ENCODE peak calls at places on chromosomes 2 and 18, in six cellular contexts. One of them, this sample, is unnamed.

GRCh38 chr2:151562398-151562797 is 152.7 kb downstream of the RIF1 start:
- DNase-seq in Peyer's patch: no peak
- DNase-seq in cardiac muscle cell: no peak
- DNase-seq in fibroblast of the aortic adventitia: no peak
- DNase-seq in heart left ventricle: no peak
- DNase-seq in fibroblast of lung: no peak
- DNase-seq in this sample: no peak

GRCh38 chr2:238462782-238463396 is 36.2 kb downstream of the ASB1 start:
- DNase-seq in heart left ventricle: no peak
- DNase-seq in cardiac muscle cell: peak
- DNase-seq in fibroblast of lung: peak
- DNase-seq in Peyer's patch: no peak
- DNase-seq in fibroblast of the aortic adventitia: peak
- DNase-seq in this sample: peak

GRCh38 chr2:157596992-157597681 is 31.5 kb downstream of the ACVR1C start:
- DNase-seq in fibroblast of lung: peak
- DNase-seq in fibroblast of the aortic adventitia: peak
- DNase-seq in Peyer's patch: peak
- DNase-seq in cardiac muscle cell: peak
- DNase-seq in heart left ventricle: no peak
- DNase-seq in this sample: no peak

GRCh38 chr2:147331790-147332419 is 512.9 kb upstream of the ACVR2A start:
- DNase-seq in fibroblast of lung: peak
- DNase-seq in fibroblast of the aortic adventitia: peak
- DNase-seq in cardiac muscle cell: peak
- DNase-seq in heart left ventricle: no peak
- DNase-seq in Peyer's patch: no peak
- DNase-seq in this sample: peak

GRCh38 chr2:163132850-163133249 is 294.3 kb upstream of the KCNH7 start:
- DNase-seq in heart left ventricle: no peak
- DNase-seq in Peyer's patch: no peak
- DNase-seq in fibroblast of lung: peak
- DNase-seq in fibroblast of the aortic adventitia: peak
- DNase-seq in cardiac muscle cell: peak
- DNase-seq in this sample: no peak

GRCh38 chr2:197433770-197434438 is 924 bp downstream of the SF3B1 start:
- DNase-seq in Peyer's patch: no peak
- DNase-seq in fibroblast of the aortic adventitia: peak
- DNase-seq in heart left ventricle: no peak
- DNase-seq in fibroblast of lung: peak
- DNase-seq in cardiac muscle cell: no peak
- DNase-seq in this sample: no peak

GRCh38 chr18:13376841-13377351 is 158.3 kb downstream of the LDLRAD4 start:
- DNase-seq in cardiac muscle cell: no peak
- DNase-seq in heart left ventricle: no peak
- DNase-seq in fibroblast of the aortic adventitia: no peak
- DNase-seq in Peyer's patch: no peak
- DNase-seq in fibroblast of lung: no peak
- DNase-seq in this sample: no peak

GRCh38 chr2:31606511-31606910 is 25.8 kb upstream of the SRD5A2 start:
- DNase-seq in fibroblast of lung: no peak
- DNase-seq in fibroblast of the aortic adventitia: no peak
- DNase-seq in heart left ventricle: no peak
- DNase-seq in cardiac muscle cell: no peak
- DNase-seq in Peyer's patch: no peak
- DNase-seq in this sample: no peak

GRCh38 chr18:44870631-44871502 is 190.2 kb downstream of the SETBP1 start:
- DNase-seq in fibroblast of lung: no peak
- DNase-seq in heart left ventricle: no peak
- DNase-seq in Peyer's patch: no peak
- DNase-seq in fibroblast of the aortic adventitia: no peak
- DNase-seq in cardiac muscle cell: no peak
- DNase-seq in this sample: no peak

GRCh38 chr2:192195548-192196418 is 1.1 kb upstream of the TMEFF2 start:
- DNase-seq in heart left ventricle: peak
- DNase-seq in cardiac muscle cell: peak
- DNase-seq in fibroblast of the aortic adventitia: peak
- DNase-seq in fibroblast of lung: peak
- DNase-seq in Peyer's patch: peak
- DNase-seq in this sample: no peak

GRCh38 chr18:48802543-48803428 is 148.0 kb downstream of the SMAD7 start:
- DNase-seq in fibroblast of lung: no peak
- DNase-seq in heart left ventricle: peak
- DNase-seq in cardiac muscle cell: no peak
- DNase-seq in Peyer's patch: no peak
- DNase-seq in fibroblast of the aortic adventitia: no peak
- DNase-seq in this sample: no peak

DNA sequence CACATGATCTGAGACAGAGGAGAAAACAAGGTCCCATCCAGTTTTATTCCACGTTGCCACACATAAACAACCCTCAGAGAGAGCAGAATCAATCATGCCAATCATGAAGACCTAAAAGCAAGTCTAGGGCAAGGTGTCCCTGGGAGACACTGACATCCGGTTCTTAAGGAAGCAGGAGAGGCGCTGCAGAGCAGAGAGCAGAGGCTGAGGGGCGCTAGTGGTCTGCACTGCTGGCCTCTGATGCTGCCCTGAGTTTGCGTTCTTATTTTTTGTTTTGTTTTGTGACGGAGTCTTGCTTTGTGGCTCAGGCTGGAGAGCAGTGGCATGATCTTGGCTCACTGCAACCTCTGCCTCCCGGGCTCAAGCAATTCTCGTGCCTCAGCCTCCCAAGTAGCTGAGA is 83.3 kb downstream of the SMIM21 start:
- DNase-seq in fibroblast of lung: no peak
- DNase-seq in cardiac muscle cell: no peak
- DNase-seq in heart left ventricle: no peak
- DNase-seq in Peyer's patch: no peak
- DNase-seq in fibroblast of the aortic adventitia: no peak
- DNase-seq in this sample: no peak
- TF ChIP-seq CTCF in fibroblast of lung: no peak
- TF ChIP-seq CTCF in cardiac muscle cell: no peak
- TF ChIP-seq CTCF in heart left ventricle: no peak
- TF ChIP-seq CTCF in Peyer's patch: no peak
- TF ChIP-seq CTCF in fibroblast of the aortic adventitia: no peak
- TF ChIP-seq CTCF in this sample: no peak

GRCh38 chr2:168802825-168803726 is 639 bp downstream of the NOSTRIN start:
- DNase-seq in Peyer's patch: no peak
- DNase-seq in fibroblast of lung: no peak
- DNase-seq in fibroblast of the aortic adventitia: no peak
- DNase-seq in heart left ventricle: no peak
- DNase-seq in cardiac muscle cell: no peak
- DNase-seq in this sample: no peak

GRCh38 chr2:168801456-168801855 is 981 bp upstream of the NOSTRIN start:
- DNase-seq in Peyer's patch: no peak
- DNase-seq in cardiac muscle cell: no peak
- DNase-seq in fibroblast of lung: no peak
- DNase-seq in heart left ventricle: no peak
- DNase-seq in fibroblast of the aortic adventitia: no peak
- DNase-seq in this sample: no peak

GRCh38 chr2:168805615-168806014 is 3.2 kb downstream of the NOSTRIN start:
- DNase-seq in fibroblast of the aortic adventitia: no peak
- DNase-seq in fibroblast of lung: no peak
- DNase-seq in Peyer's patch: no peak
- DNase-seq in cardiac muscle cell: no peak
- DNase-seq in heart left ventricle: no peak
- DNase-seq in this sample: no peak

GRCh38 chr2:168801961-168802824 is at the start of gene NOSTRIN:
- DNase-seq in fibroblast of lung: peak
- DNase-seq in cardiac muscle cell: peak
- DNase-seq in fibroblast of the aortic adventitia: peak
- DNase-seq in heart left ventricle: peak
- DNase-seq in Peyer's patch: peak
- DNase-seq in this sample: peak

GRCh38 chr2:168804214-168804613 is 1.8 kb downstream of the NOSTRIN start:
- DNase-seq in fibroblast of lung: no peak
- DNase-seq in cardiac muscle cell: no peak
- DNase-seq in Peyer's patch: no peak
- DNase-seq in heart left ventricle: peak
- DNase-seq in fibroblast of the aortic adventitia: no peak
- DNase-seq in this sample: no peak
- H3K4me3 ChIP-seq in fibroblast of lung: no peak
- H3K4me3 ChIP-seq in cardiac muscle cell: no peak
- H3K4me3 ChIP-seq in Peyer's patch: peak
- H3K4me3 ChIP-seq in heart left ventricle: no peak
- H3K4me3 ChIP-seq in fibroblast of the aortic adventitia: no peak
- H3K4me3 ChIP-seq in this sample: no peak

GRCh38 chr18:25047983-25048382 is 304.0 kb downstream of the ZNF521 start:
- DNase-seq in fibroblast of the aortic adventitia: no peak
- DNase-seq in cardiac muscle cell: no peak
- DNase-seq in Peyer's patch: no peak
- DNase-seq in heart left ventricle: no peak
- DNase-seq in fibroblast of lung: no peak
- DNase-seq in this sample: no peak
- TF ChIP-seq CTCF in fibroblast of the aortic adventitia: no peak
- TF ChIP-seq CTCF in cardiac muscle cell: no peak
- TF ChIP-seq CTCF in Peyer's patch: no peak
- TF ChIP-seq CTCF in heart left ventricle: no peak
- TF ChIP-seq CTCF in fibroblast of lung: no peak
- TF ChIP-seq CTCF in this sample: no peak

DNA sequence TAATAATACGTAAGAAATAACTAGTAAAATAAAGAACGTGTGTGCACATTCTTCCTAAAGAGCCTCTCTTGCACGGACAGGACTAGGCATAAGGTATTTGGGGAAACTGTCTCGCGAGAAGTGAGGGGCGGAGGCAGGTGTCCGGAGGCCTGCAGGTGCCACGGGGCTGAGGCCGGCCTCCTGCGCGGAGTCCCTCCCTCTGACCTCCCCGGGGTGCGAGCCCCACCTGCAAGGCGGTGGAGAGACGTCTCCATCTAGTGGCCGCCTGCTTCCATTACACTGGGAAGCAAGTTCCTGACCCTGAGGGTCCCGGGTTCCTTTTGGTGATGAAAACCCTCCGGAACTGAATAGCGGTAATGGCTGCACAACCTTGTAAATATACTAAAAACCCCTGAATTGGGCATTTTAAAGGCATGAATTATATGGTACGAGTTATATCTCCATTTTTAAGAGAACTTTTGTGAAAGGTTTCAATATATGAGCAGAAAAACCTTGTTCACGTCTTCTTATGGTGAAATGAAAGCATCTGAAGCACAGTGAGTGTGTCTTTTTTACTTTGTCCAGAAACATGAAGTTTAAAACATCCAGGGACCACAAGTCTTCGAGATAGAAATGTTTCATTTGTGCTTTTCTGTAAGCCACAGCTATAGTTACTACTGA is 35.5 kb upstream of the CTDP1 start:
- DNase-seq in fibroblast of the aortic adventitia: peak
- DNase-seq in fibroblast of lung: peak
- DNase-seq in Peyer's patch: peak
- DNase-seq in heart left ventricle: peak
- DNase-seq in cardiac muscle cell: peak
- DNase-seq in this sample: peak
- H3K4me3 ChIP-seq in fibroblast of the aortic adventitia: no peak
- H3K4me3 ChIP-seq in fibroblast of lung: no peak
- H3K4me3 ChIP-seq in Peyer's patch: no peak
- H3K4me3 ChIP-seq in heart left ventricle: no peak
- H3K4me3 ChIP-seq in cardiac muscle cell: no peak
- H3K4me3 ChIP-seq in this sample: no peak

DNA sequence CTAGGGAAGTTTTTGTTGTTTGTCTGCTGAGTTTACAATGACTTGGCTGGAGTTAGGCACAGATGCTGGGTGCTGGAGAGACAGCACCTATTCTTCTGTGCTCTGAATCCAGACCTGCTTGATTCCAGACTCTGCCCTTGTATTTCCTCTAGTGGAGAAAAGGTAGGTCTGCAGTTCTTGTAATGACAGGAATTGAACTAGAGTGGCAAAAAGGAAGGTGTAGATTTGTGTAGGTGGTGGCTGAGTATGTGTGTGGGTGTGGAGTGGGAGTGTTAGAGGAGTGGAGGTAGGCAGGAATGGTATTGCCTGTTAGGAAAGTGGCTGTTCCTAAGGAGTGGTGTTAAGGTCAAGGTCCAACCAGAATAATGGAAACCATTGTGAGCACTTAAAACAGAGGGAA is 71.9 kb upstream of the LYPD6 start:
- DNase-seq in Peyer's patch: no peak
- DNase-seq in cardiac muscle cell: no peak
- DNase-seq in heart left ventricle: no peak
- DNase-seq in fibroblast of lung: no peak
- DNase-seq in fibroblast of the aortic adventitia: no peak
- DNase-seq in this sample: no peak
- TF ChIP-seq CTCF in Peyer's patch: no peak
- TF ChIP-seq CTCF in cardiac muscle cell: no peak
- TF ChIP-seq CTCF in heart left ventricle: no peak
- TF ChIP-seq CTCF in fibroblast of lung: no peak
- TF ChIP-seq CTCF in fibroblast of the aortic adventitia: no peak
- TF ChIP-seq CTCF in this sample: no peak

DNA sequence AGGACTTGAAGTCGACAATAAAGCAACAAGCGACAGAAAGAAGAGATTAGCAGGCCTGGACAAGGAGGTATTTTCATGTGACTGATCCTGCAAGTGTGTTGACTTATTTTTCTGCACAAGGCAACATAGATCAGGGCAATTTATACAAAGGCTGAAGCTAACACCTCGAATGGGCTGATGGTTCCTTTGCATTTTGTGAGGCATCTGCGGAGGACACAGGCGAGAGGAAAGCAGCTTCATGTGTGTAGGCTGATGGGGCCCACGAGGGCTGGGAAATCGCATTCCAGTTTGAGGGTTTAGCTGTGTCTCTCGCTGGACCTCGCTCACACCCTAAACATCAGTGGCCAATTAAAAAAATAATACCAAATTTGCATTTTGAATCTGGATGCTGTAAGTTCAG is 382.1 kb downstream of the SOX11 start:
- DNase-seq in fibroblast of the aortic adventitia: no peak
- DNase-seq in fibroblast of lung: no peak
- DNase-seq in heart left ventricle: no peak
- DNase-seq in Peyer's patch: no peak
- DNase-seq in cardiac muscle cell: no peak
- DNase-seq in this sample: no peak
- H3K4me3 ChIP-seq in fibroblast of the aortic adventitia: no peak
- H3K4me3 ChIP-seq in fibroblast of lung: no peak
- H3K4me3 ChIP-seq in heart left ventricle: no peak
- H3K4me3 ChIP-seq in Peyer's patch: no peak
- H3K4me3 ChIP-seq in cardiac muscle cell: no peak
- H3K4me3 ChIP-seq in this sample: no peak